ENCODE peak calls at places on chromosome 13, in four cellular contexts. R, E, W and X are unnamed samples.

GRCh38 chr13:29493796-29494195 is 101.7 kb downstream of the SLC7A1 start:
- DNase-seq in E (no peak), W (no peak), R (no peak), X (no peak)

GRCh38 chr13:76512676-76513277 is 373.4 kb downstream of the KCTD12 start:
- DNase-seq in W (no peak), R (no peak), E (no peak), X (peak)

GRCh38 chr13:110565296-110565695 is 3.8 kb upstream of the RAB20 start:
- DNase-seq in W (no peak), E (no peak), R (no peak), X (peak)

GRCh38 chr13:75829874-75830273 is 193.7 kb downstream of the LMO7 start:
- DNase-seq in W (no peak), E (no peak), R (no peak), X (no peak)

GRCh38 chr13:54226866-54227265 is 1198.3 kb downstream of the OLFM4 start:
- DNase-seq in E (no peak), R (no peak), W (no peak), X (no peak)

GRCh38 chr13:47000166-47000565 is 103.3 kb upstream of the HTR2A start:
- DNase-seq in R (no peak), E (no peak), W (no peak), X (peak)

GRCh38 chr13:40963927-40964326 is 55.2 kb downstream of the ELF1 start:
- DNase-seq in R (no peak), E (peak), W (no peak), X (peak)

GRCh38 chr13:97256343-97256783 is 34.2 kb downstream of the MBNL2 start:
- DNase-seq in E (peak), W (no peak), R (no peak), X (peak)

GRCh38 chr13:103952183-103952582 is 886.0 kb upstream of the SLC10A2 start:
- DNase-seq in W (no peak), R (no peak), E (no peak), X (peak)

GRCh38 chr13:20405691-20406090 is 120.0 kb downstream of the CRYL1 start:
- DNase-seq in E (no peak), W (no peak), R (peak), X (no peak)

GRCh38 chr13:54433511-54434206 is 1405.0 kb downstream of the OLFM4 start:
- DNase-seq in R (no peak), W (no peak), E (no peak), X (no peak)

GRCh38 chr13:113743366-113744195 is 15.4 kb upstream of the TMEM255B start:
- DNase-seq in E (no peak), W (no peak), R (no peak), X (no peak)

GRCh38 chr13:89554801-89555200 is 1792.7 kb upstream of the MIR17HG start:
- DNase-seq in E (no peak), R (no peak), W (no peak), X (peak)
- TF ChIP-seq EZH2phosphoT487 in E (no peak), R (no peak), W (no peak), X (no peak)

GRCh38 chr13:109243311-109243951 is 543.0 kb downstream of the IRS2 start:
- DNase-seq in E (peak), R (no peak), W (no peak), X (peak)
- H3K4me3 ChIP-seq in E (peak), R (no peak), W (no peak), X (peak)

GRCh38 chr13:106619688-106620555 is 52.0 kb upstream of the ARGLU1 start:
- DNase-seq in E (peak), W (peak), R (peak), X (peak)

GRCh38 chr13:106626473-106626872 is 58.5 kb upstream of the ARGLU1 start:
- DNase-seq in E (no peak), W (no peak), R (no peak), X (no peak)

GRCh38 chr13:106625578-106625977 is 57.6 kb upstream of the ARGLU1 start:
- DNase-seq in R (no peak), E (no peak), W (no peak), X (no peak)

GRCh38 chr13:106621833-106622232 is 53.9 kb upstream of the ARGLU1 start:
- DNase-seq in W (no peak), E (no peak), R (no peak), X (no peak)

DNA sequence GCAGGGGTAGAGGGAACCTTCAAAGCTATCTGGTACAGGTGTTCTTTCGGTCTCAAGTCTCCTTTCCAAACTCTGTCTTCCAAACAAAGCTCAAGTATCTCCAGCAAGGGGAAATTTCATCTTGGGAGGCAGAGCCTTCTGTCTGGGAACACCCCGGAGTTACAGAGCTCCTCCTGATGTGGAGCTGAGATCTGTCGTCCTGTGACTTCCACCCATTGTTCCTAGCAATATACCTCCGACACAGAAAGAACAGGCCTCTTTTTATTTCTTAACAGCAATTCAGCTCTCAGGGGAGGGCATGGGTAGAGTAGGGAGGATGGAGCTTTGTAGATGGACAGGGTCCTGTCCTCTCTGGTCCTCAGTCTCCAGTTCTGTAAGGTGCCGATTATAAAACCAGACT is 55.9 kb upstream of the ARGLU1 start:
- DNase-seq in E (no peak), W (no peak), R (no peak), X (no peak)
- H3K27ac ChIP-seq in E (no peak), W (no peak), R (no peak), X (no peak)

GRCh38 chr13:43846496-43846895 is 33.0 kb downstream of the CCDC122 start:
- DNase-seq in E (no peak), R (no peak), W (no peak), X (no peak)

GRCh38 chr13:43852923-43853404 is 26.6 kb downstream of the CCDC122 start:
- DNase-seq in E (no peak), W (no peak), R (no peak), X (no peak)

GRCh38 chr13:43848250-43848649 is 31.3 kb downstream of the CCDC122 start:
- DNase-seq in R (no peak), E (no peak), W (no peak), X (peak)
- TF ChIP-seq EZH2phosphoT487 in R (no peak), E (no peak), W (no peak), X (no peak)

DNA sequence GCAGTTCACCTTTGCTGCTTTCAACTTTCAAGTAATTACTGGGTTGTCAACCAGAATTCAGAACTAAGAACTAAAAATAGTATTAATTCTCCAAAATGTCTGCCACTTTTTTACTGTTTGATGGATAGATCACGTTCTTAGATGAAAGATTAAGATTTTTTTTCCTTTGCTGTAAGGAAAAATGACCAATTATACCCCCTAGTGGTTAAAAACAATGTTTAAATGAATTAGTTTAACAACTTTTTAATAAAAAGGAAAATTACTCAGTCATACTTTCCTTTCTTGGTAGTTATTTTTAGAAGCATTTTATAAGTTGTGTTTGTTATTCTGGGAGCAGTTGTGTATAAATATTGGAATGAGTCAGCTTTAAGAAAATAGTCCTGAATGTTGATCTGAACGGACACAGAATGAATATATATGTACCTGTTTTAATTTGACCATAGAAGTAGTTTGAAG is 4.6 kb downstream of the TM9SF2 start:
- DNase-seq in E (no peak), W (no peak), R (no peak), X (peak)
- H3K4me3 ChIP-seq in E (no peak), W (no peak), R (no peak), X (peak)